ENCODE peak calls at places on chromosomes 2 and 18, in ten cellular contexts. One of them, this sample, is unnamed. For H3K4me1, the result is how much of the 10 kb centered on the place peaks cover.

GRCh38 chr2:41806286-41806685 is 241.5 kb upstream of the PKDCC start:
- DNase-seq in left lung: no peak
- DNase-seq in PC-9: no peak
- DNase-seq in heart right ventricle: no peak
- DNase-seq in cardiac muscle cell: no peak
- DNase-seq in A673: no peak
- DNase-seq in fibroblast of lung: no peak
- DNase-seq in tibial artery: no peak
- DNase-seq in spleen: no peak
- DNase-seq in colonic mucosa: no peak
- DNase-seq in this sample: no peak

GRCh38 chr18:62715439-62715792 is at the start of gene PHLPP1:
- DNase-seq in left lung: no peak
- DNase-seq in PC-9: no peak
- DNase-seq in heart right ventricle: no peak
- DNase-seq in cardiac muscle cell: no peak
- DNase-seq in A673: no peak
- DNase-seq in fibroblast of lung: no peak
- DNase-seq in tibial artery: no peak
- DNase-seq in spleen: no peak
- DNase-seq in colonic mucosa: no peak
- DNase-seq in this sample: no peak

GRCh38 chr2:50391553-50391952 is 640.4 kb downstream of the NRXN1 start:
- DNase-seq in left lung: no peak
- DNase-seq in PC-9: no peak
- DNase-seq in heart right ventricle: no peak
- DNase-seq in cardiac muscle cell: no peak
- DNase-seq in A673: no peak
- DNase-seq in fibroblast of lung: no peak
- DNase-seq in tibial artery: no peak
- DNase-seq in spleen: no peak
- DNase-seq in colonic mucosa: no peak
- DNase-seq in this sample: no peak

GRCh38 chr2:105853354-105854088 is 108.8 kb downstream of the NCK2 start:
- DNase-seq in left lung: no peak
- DNase-seq in PC-9: peak
- DNase-seq in heart right ventricle: no peak
- DNase-seq in cardiac muscle cell: no peak
- DNase-seq in A673: no peak
- DNase-seq in fibroblast of lung: no peak
- DNase-seq in tibial artery: no peak
- DNase-seq in spleen: no peak
- DNase-seq in colonic mucosa: no peak
- DNase-seq in this sample: no peak

GRCh38 chr2:28350791-28351285 is 41.8 kb upstream of the FOSL2 start:
- DNase-seq in left lung: no peak
- DNase-seq in PC-9: no peak
- DNase-seq in heart right ventricle: no peak
- DNase-seq in cardiac muscle cell: no peak
- DNase-seq in A673: no peak
- DNase-seq in fibroblast of lung: no peak
- DNase-seq in tibial artery: peak
- DNase-seq in spleen: peak
- DNase-seq in colonic mucosa: no peak
- DNase-seq in this sample: no peak

GRCh38 chr2:240914645-240915525 is 8.7 kb downstream of the CROCC2 start:
- DNase-seq in left lung: peak
- DNase-seq in PC-9: no peak
- DNase-seq in heart right ventricle: no peak
- DNase-seq in cardiac muscle cell: no peak
- DNase-seq in A673: no peak
- DNase-seq in fibroblast of lung: no peak
- DNase-seq in tibial artery: no peak
- DNase-seq in spleen: peak
- DNase-seq in colonic mucosa: no peak
- DNase-seq in this sample: no peak

GRCh38 chr2:174970092-174970491 is 35.1 kb downstream of the CHN1 start:
- DNase-seq in left lung: no peak
- DNase-seq in PC-9: no peak
- DNase-seq in heart right ventricle: no peak
- DNase-seq in cardiac muscle cell: no peak
- DNase-seq in A673: no peak
- DNase-seq in fibroblast of lung: peak
- DNase-seq in tibial artery: no peak
- DNase-seq in spleen: no peak
- DNase-seq in colonic mucosa: no peak
- DNase-seq in this sample: no peak

GRCh38 chr18:25592804-25593360 is 240.9 kb upstream of the ZNF521 start:
- DNase-seq in left lung: no peak
- DNase-seq in PC-9: no peak
- DNase-seq in heart right ventricle: no peak
- DNase-seq in cardiac muscle cell: no peak
- DNase-seq in A673: no peak
- DNase-seq in fibroblast of lung: no peak
- DNase-seq in tibial artery: no peak
- DNase-seq in spleen: no peak
- DNase-seq in colonic mucosa: no peak
- DNase-seq in this sample: no peak

GRCh38 chr2:12131975-12132374 is 385.5 kb downstream of the LPIN1 start:
- DNase-seq in left lung: no peak
- DNase-seq in PC-9: peak
- DNase-seq in heart right ventricle: no peak
- DNase-seq in cardiac muscle cell: no peak
- DNase-seq in A673: no peak
- DNase-seq in fibroblast of lung: peak
- DNase-seq in tibial artery: no peak
- DNase-seq in spleen: no peak
- DNase-seq in colonic mucosa: no peak
- DNase-seq in this sample: no peak

GRCh38 chr2:47064076-47064475 is 91.0 kb downstream of the STPG4 start:
- DNase-seq in left lung: no peak
- DNase-seq in PC-9: no peak
- DNase-seq in heart right ventricle: no peak
- DNase-seq in cardiac muscle cell: no peak
- DNase-seq in A673: no peak
- DNase-seq in fibroblast of lung: no peak
- DNase-seq in tibial artery: no peak
- DNase-seq in spleen: no peak
- DNase-seq in colonic mucosa: no peak
- DNase-seq in this sample: no peak

GRCh38 chr2:27588308-27588707 is 5.5 kb downstream of the ZNF512 start:
- DNase-seq in left lung: no peak
- DNase-seq in PC-9: no peak
- DNase-seq in heart right ventricle: no peak
- DNase-seq in cardiac muscle cell: no peak
- DNase-seq in A673: no peak
- DNase-seq in fibroblast of lung: peak
- DNase-seq in tibial artery: no peak
- DNase-seq in spleen: no peak
- DNase-seq in colonic mucosa: no peak
- DNase-seq in this sample: no peak

GRCh38 chr2:133591164-133591563 is 22.9 kb upstream of the NCKAP5 start:
- DNase-seq in left lung: no peak
- DNase-seq in PC-9: no peak
- DNase-seq in heart right ventricle: peak
- DNase-seq in cardiac muscle cell: no peak
- DNase-seq in A673: peak
- DNase-seq in fibroblast of lung: peak
- DNase-seq in tibial artery: peak
- DNase-seq in spleen: no peak
- DNase-seq in colonic mucosa: peak
- DNase-seq in this sample: peak

GRCh38 chr2:5250482-5250881 is 441.7 kb upstream of the SOX11 start:
- DNase-seq in left lung: no peak
- DNase-seq in PC-9: no peak
- DNase-seq in heart right ventricle: no peak
- DNase-seq in cardiac muscle cell: no peak
- DNase-seq in A673: peak
- DNase-seq in fibroblast of lung: peak
- DNase-seq in tibial artery: no peak
- DNase-seq in spleen: no peak
- DNase-seq in colonic mucosa: no peak
- DNase-seq in this sample: no peak

GRCh38 chr2:10278763-10279471 is 23.8 kb upstream of the HPCAL1 start:
- DNase-seq in left lung: peak
- DNase-seq in PC-9: no peak
- DNase-seq in heart right ventricle: no peak
- DNase-seq in cardiac muscle cell: no peak
- DNase-seq in A673: no peak
- DNase-seq in fibroblast of lung: peak
- DNase-seq in tibial artery: peak
- DNase-seq in spleen: no peak
- DNase-seq in colonic mucosa: no peak
- DNase-seq in this sample: no peak

GRCh38 chr18:45657357-45658335 is 42.4 kb downstream of the SLC14A2 start:
- DNase-seq in left lung: no peak
- DNase-seq in PC-9: no peak
- DNase-seq in heart right ventricle: no peak
- DNase-seq in cardiac muscle cell: no peak
- DNase-seq in A673: no peak
- DNase-seq in fibroblast of lung: peak
- DNase-seq in tibial artery: no peak
- DNase-seq in spleen: no peak
- DNase-seq in colonic mucosa: no peak
- DNase-seq in this sample: no peak

GRCh38 chr18:62807406-62807805 is 92.1 kb downstream of the PHLPP1 start:
- DNase-seq in left lung: no peak
- DNase-seq in PC-9: no peak
- DNase-seq in heart right ventricle: no peak
- DNase-seq in cardiac muscle cell: no peak
- DNase-seq in A673: no peak
- DNase-seq in fibroblast of lung: no peak
- DNase-seq in tibial artery: no peak
- DNase-seq in spleen: no peak
- DNase-seq in colonic mucosa: no peak
- DNase-seq in this sample: no peak

GRCh38 chr18:24244698-24245097 is 105.8 kb downstream of the CABYR start:
- DNase-seq in left lung: no peak
- DNase-seq in PC-9: no peak
- DNase-seq in heart right ventricle: no peak
- DNase-seq in cardiac muscle cell: no peak
- DNase-seq in A673: no peak
- DNase-seq in fibroblast of lung: no peak
- DNase-seq in tibial artery: no peak
- DNase-seq in spleen: no peak
- DNase-seq in colonic mucosa: no peak
- DNase-seq in this sample: no peak

GRCh38 chr2:216298719-216299118 is 73.6 kb downstream of the MARCHF4 start:
- DNase-seq in left lung: no peak
- DNase-seq in PC-9: peak
- DNase-seq in heart right ventricle: no peak
- DNase-seq in cardiac muscle cell: no peak
- DNase-seq in A673: no peak
- DNase-seq in fibroblast of lung: peak
- DNase-seq in tibial artery: no peak
- DNase-seq in spleen: no peak
- DNase-seq in colonic mucosa: no peak
- DNase-seq in this sample: no peak

GRCh38 chr18:10274327-10274726 is 180.1 kb upstream of the APCDD1 start:
- DNase-seq in left lung: no peak
- DNase-seq in PC-9: no peak
- DNase-seq in heart right ventricle: no peak
- DNase-seq in cardiac muscle cell: no peak
- DNase-seq in A673: no peak
- DNase-seq in fibroblast of lung: no peak
- DNase-seq in tibial artery: no peak
- DNase-seq in spleen: no peak
- DNase-seq in colonic mucosa: no peak
- DNase-seq in this sample: no peak

GRCh38 chr2:223934870-223935269 is 10.3 kb downstream of the WDFY1 start:
- DNase-seq in left lung: no peak
- DNase-seq in PC-9: no peak
- DNase-seq in heart right ventricle: no peak
- DNase-seq in cardiac muscle cell: no peak
- DNase-seq in A673: no peak
- DNase-seq in fibroblast of lung: no peak
- DNase-seq in tibial artery: no peak
- DNase-seq in spleen: no peak
- DNase-seq in colonic mucosa: no peak
- DNase-seq in this sample: no peak
- H3K4me1 ChIP-seq in left lung: half or more
- H3K4me1 ChIP-seq in PC-9: under half
- H3K4me1 ChIP-seq in heart right ventricle: half or more
- H3K4me1 ChIP-seq in cardiac muscle cell: under half
- H3K4me1 ChIP-seq in A673: half or more
- H3K4me1 ChIP-seq in fibroblast of lung: under half
- H3K4me1 ChIP-seq in tibial artery: half or more
- H3K4me1 ChIP-seq in spleen: half or more
- H3K4me1 ChIP-seq in colonic mucosa: under half
- H3K4me1 ChIP-seq in this sample: under half

GRCh38 chr2:160405077-160405865 is 88.3 kb downstream of the RBMS1 start:
- DNase-seq in left lung: no peak
- DNase-seq in PC-9: no peak
- DNase-seq in heart right ventricle: no peak
- DNase-seq in cardiac muscle cell: no peak
- DNase-seq in A673: no peak
- DNase-seq in fibroblast of lung: no peak
- DNase-seq in tibial artery: no peak
- DNase-seq in spleen: no peak
- DNase-seq in colonic mucosa: no peak
- DNase-seq in this sample: no peak
- H3K4me3 ChIP-seq in left lung: peak
- H3K4me3 ChIP-seq in PC-9: peak
- H3K4me3 ChIP-seq in heart right ventricle: peak
- H3K4me3 ChIP-seq in cardiac muscle cell: peak
- H3K4me3 ChIP-seq in A673: peak
- H3K4me3 ChIP-seq in fibroblast of lung: peak
- H3K4me3 ChIP-seq in tibial artery: peak
- H3K4me3 ChIP-seq in spleen: peak
- H3K4me3 ChIP-seq in colonic mucosa: peak
- H3K4me3 ChIP-seq in this sample: peak

GRCh38 chr2:192741889-192742288 is 547.2 kb upstream of the TMEFF2 start:
- DNase-seq in left lung: no peak
- DNase-seq in PC-9: no peak
- DNase-seq in heart right ventricle: no peak
- DNase-seq in cardiac muscle cell: peak
- DNase-seq in A673: peak
- DNase-seq in fibroblast of lung: no peak
- DNase-seq in tibial artery: no peak
- DNase-seq in spleen: no peak
- DNase-seq in colonic mucosa: no peak
- DNase-seq in this sample: no peak
- TF ChIP-seq CTCF in left lung: no peak
- TF ChIP-seq CTCF in PC-9: no peak
- TF ChIP-seq CTCF in heart right ventricle: no peak
- TF ChIP-seq CTCF in cardiac muscle cell: peak
- TF ChIP-seq CTCF in A673: peak
- TF ChIP-seq CTCF in fibroblast of lung: no peak
- TF ChIP-seq CTCF in tibial artery: no peak
- TF ChIP-seq CTCF in spleen: no peak
- TF ChIP-seq CTCF in colonic mucosa: no peak
- TF ChIP-seq CTCF in this sample: no peak

DNA sequence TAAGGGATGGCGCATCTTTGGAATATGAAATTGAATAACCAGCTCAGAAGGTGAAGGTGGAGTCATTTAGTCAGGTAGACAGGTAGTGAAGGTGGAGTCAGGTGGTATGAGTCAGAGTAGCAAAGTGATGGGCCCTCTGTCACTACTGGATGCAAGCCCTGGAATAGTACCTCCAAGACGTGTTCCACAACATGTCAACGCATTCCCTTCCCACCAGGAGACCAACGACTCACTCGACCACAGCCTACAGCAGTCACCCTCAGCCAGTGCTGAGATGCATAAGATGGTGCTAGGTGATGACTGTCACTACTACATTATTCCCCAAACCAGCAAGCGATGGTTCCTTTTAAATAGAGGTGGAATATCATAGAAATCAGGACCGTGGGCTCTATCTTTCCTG is 6.8 kb downstream of the CPLX4 start:
- DNase-seq in left lung: no peak
- DNase-seq in PC-9: peak
- DNase-seq in heart right ventricle: no peak
- DNase-seq in cardiac muscle cell: no peak
- DNase-seq in A673: no peak
- DNase-seq in fibroblast of lung: peak
- DNase-seq in tibial artery: no peak
- DNase-seq in spleen: no peak
- DNase-seq in colonic mucosa: no peak
- DNase-seq in this sample: no peak
- H3K4me1 ChIP-seq in left lung: under half
- H3K4me1 ChIP-seq in PC-9: under half
- H3K4me1 ChIP-seq in heart right ventricle: under half
- H3K4me1 ChIP-seq in cardiac muscle cell: under half
- H3K4me1 ChIP-seq in A673: under half
- H3K4me1 ChIP-seq in fibroblast of lung: under half
- H3K4me1 ChIP-seq in tibial artery: under half
- H3K4me1 ChIP-seq in spleen: under half
- H3K4me1 ChIP-seq in colonic mucosa: under half
- H3K4me1 ChIP-seq in this sample: under half